ENCODE peak calls at places on chromosome 16, in six cellular contexts. P is HFF-Myc, O is fibroblast of pulmonary artery, C is foreskin keratinocyte, Z is gastrocnemius medialis, L is nephron progenitor cell. M is an unnamed sample.

GRCh38 chr16:86150646-86151371 is 251.8 kb downstream of the IRF8 start:
- DNase-seq in P (no peak), O (no peak), C (no peak), Z (no peak), L (no peak), M (no peak)

GRCh38 chr16:66324785-66325184 is 41.7 kb upstream of the CDH5 start:
- DNase-seq in P (no peak), O (peak; percentile 18), C (no peak), Z (no peak), L (peak; percentile 44), M (no peak)

GRCh38 chr16:10870137-10870776 is 6.7 kb upstream of the CIITA start:
- DNase-seq in P (no peak), O (no peak), C (no peak), Z (no peak), L (no peak), M (no peak)

GRCh38 chr16:85665929-85666328 is 22.8 kb downstream of the GINS2 start:
- DNase-seq in P (no peak), O (no peak), C (no peak), Z (no peak), L (no peak), M (no peak)

GRCh38 chr16:17026600-17027242 is 444.0 kb downstream of the XYLT1 start:
- DNase-seq in P (no peak), O (no peak), C (no peak), Z (no peak), L (no peak), M (peak; percentile 42)

GRCh38 chr16:69917739-69918138 is 33.4 kb upstream of the CLEC18A start:
- DNase-seq in P (peak; percentile 81), O (peak; percentile 98), C (peak; percentile 94), Z (peak; percentile 75), L (peak; percentile 45), M (no peak)

GRCh38 chr16:71431176-71431575 is 10.7 kb downstream of the TLE7 start:
- DNase-seq in P (no peak), O (no peak), C (no peak), Z (no peak), L (no peak), M (no peak)

GRCh38 chr16:57795431-57795878 is 6.8 kb downstream of the KIFC3 start:
- DNase-seq in P (no peak), O (peak; percentile 62), C (peak; percentile 55), Z (peak; percentile 61), L (peak; percentile 41), M (peak; percentile 79)

GRCh38 chr16:14202697-14203096 is 131.6 kb downstream of the MRTFB start:
- DNase-seq in P (no peak), O (peak; percentile 22), C (no peak), Z (no peak), L (no peak), M (no peak)

GRCh38 chr16:8703693-8704092 is 29.3 kb downstream of the ABAT start:
- DNase-seq in P (no peak), O (no peak), C (no peak), Z (no peak), L (no peak), M (no peak)

GRCh38 chr16:65281636-65282035 is 159.8 kb upstream of the CDH11 start:
- DNase-seq in P (no peak), O (no peak), C (no peak), Z (no peak), L (peak; percentile 50), M (no peak)

GRCh38 chr16:3675601-3676130 is 21.2 kb downstream of the DNASE1 start:
- DNase-seq in P (no peak), O (no peak), C (no peak), Z (no peak), L (no peak), M (no peak)

GRCh38 chr16:86566966-86567700 is 504 bp downstream of the FOXC2 start:
- DNase-seq in P (no peak), O (peak; percentile 66), C (peak; percentile 49), Z (no peak), L (peak; percentile 73), M (no peak)

GRCh38 chr16:87690911-87691685 is 74.7 kb downstream of the KLHDC4 start:
- DNase-seq in P (no peak), O (no peak), C (no peak), Z (no peak), L (no peak), M (no peak)
- TF ChIP-seq CTCF in P (no peak), O (no peak), C (no peak), Z (no peak), L (no peak), M (no peak)

GRCh38 chr16:51556694-51557327 is 405.7 kb upstream of the SALL1 start:
- DNase-seq in P (peak; percentile 92), O (peak; percentile 88), C (peak; percentile 80), Z (no peak), L (peak; percentile 51), M (no peak)
- TF ChIP-seq CTCF in P (no peak), O (no peak), C (peak; percentile 48), Z (no peak), L (no peak), M (no peak)

DNA sequence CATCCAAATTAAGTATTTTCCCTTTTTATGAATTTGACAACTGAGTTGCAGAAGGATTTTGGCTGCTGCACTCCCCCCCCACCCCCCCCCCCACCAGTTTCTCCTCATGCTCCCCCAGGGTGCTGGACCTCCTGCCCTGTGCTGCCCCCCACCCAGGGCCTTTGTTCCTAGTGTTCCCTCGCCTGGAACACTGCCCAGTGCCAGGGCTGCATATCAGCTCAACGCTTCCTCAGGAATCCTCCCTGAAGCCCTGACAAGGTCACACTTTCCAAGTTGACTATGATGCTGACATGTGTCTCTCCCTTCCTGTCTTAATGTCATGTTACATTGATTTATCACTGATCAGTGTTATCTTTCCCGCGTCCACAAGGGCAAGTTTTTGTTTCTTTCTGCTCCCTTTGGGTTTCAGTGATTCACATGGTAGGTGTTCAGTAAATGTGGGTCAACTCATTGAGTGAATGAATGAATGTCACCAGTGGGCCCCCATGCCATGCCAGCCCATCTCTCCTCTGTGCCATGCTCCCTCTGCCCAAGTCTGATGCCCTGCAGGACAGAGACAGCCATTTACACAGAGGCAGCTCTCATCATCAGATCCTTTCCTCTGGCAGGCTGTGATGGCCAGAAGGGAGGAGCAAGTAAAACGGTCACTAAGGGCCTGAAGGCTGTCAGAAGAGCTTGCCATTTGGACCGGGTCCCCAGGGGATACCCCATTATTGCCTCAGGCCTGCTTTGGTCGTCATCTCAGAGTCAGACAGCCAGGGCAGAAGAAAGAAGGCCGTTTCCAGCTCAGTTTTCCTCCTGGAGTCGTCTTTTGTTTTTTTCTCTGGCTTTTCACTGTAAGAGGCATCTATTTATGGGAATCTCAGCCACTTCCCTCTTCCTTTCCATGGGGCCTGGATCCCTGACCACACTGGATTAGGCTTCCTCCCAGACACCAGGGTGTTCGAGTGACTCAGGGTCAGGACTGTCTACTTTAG is 386.2 kb downstream of the SNX29 start:
- DNase-seq in P (no peak), O (peak; percentile 13), C (no peak), Z (peak; percentile 59), L (peak; percentile 34), M (no peak)
- TF ChIP-seq CTCF in P (no peak), O (no peak), C (no peak), Z (no peak), L (no peak), M (no peak)

GRCh38 chr16:53498984-53499383 is 4.0 kb downstream of the AKTIP start:
- DNase-seq in P (no peak), O (no peak), C (no peak), Z (no peak), L (no peak), M (no peak)

GRCh38 chr16:53492499-53492898 is 10.5 kb downstream of the AKTIP start:
- DNase-seq in P (no peak), O (no peak), C (no peak), Z (no peak), L (no peak), M (no peak)

GRCh38 chr16:53489754-53490153 is 13.3 kb downstream of the AKTIP start:
- DNase-seq in P (no peak), O (no peak), C (no peak), Z (no peak), L (no peak), M (no peak)

DNA sequence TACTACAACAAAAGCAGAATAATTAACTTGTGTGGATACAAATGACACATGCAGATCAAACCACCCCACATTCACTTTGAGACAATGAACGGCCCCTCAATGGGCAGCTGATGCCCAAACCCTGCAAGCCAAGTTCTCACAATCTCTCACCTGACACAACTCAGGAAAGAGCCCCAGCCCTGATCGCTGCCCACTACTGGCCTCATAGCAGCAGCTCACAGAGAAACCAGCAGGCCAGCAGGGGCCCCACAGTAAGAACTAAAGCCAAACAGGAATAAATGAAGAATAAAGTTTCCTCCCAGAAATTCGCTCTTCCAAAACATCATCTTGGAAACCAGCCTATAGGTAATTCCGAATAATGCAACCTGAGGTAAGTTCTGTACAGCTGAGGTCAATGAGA is 7.7 kb downstream of the AKTIP start:
- DNase-seq in P (no peak), O (no peak), C (no peak), Z (no peak), L (no peak), M (no peak)
- TF ChIP-seq CTCF in P (peak; percentile 14), O (no peak), C (peak; percentile 20), Z (no peak), L (no peak), M (no peak)

GRCh38 chr16:88754912-88755744 is 29.9 kb downstream of the PIEZO1 start:
- DNase-seq in P (no peak), O (peak; percentile 50), C (peak; percentile 94), Z (no peak), L (peak; percentile 56), M (no peak)
- TF ChIP-seq CTCF in P (peak; percentile 26), O (peak; percentile 55), C (peak; percentile 67), Z (no peak), L (peak; percentile 42), M (peak; percentile 25)